ENCODE peak calls at places on chromosome 6, in nine cellular contexts. N is HEK293T; K is epithelial cell of esophagus; F is NCI-H2029 treated with DMSO at 0.1 percent for 48 hours; D is AG08396; L is substantia nigra; Q is CD8-positive, alpha-beta memory T cell; B is CD8-positive, alpha-beta T cell; X is effector memory CD8-positive, alpha-beta T cell. H is an unnamed sample.

GRCh38 chr6:80165143-80165542 is 58.7 kb downstream of the BCKDHB start:
- DNase-seq in N (no peak), K (peak), F (no peak), D (no peak), L (no peak), Q (no peak), B (no peak), X (no peak), H (no peak)

GRCh38 chr6:4320860-4321259 is 185.5 kb upstream of the ECI2 start:
- DNase-seq in N (peak), K (peak), F (peak), D (peak), L (no peak), Q (no peak), B (no peak), X (no peak), H (no peak)

GRCh38 chr6:125004797-125005595 is 42.8 kb downstream of the RNF217 start:
- DNase-seq in N (no peak), K (peak), F (no peak), D (no peak), L (no peak), Q (no peak), B (no peak), X (no peak), H (no peak)

GRCh38 chr6:56481957-56482356 is 160.7 kb downstream of the DST start:
- DNase-seq in N (no peak), K (no peak), F (no peak), D (no peak), L (no peak), Q (no peak), B (no peak), X (no peak), H (no peak)

GRCh38 chr6:13859871-13860555 is 45.7 kb upstream of the MCUR1 start:
- DNase-seq in N (no peak), K (no peak), F (no peak), D (no peak), L (no peak), Q (no peak), B (no peak), X (no peak), H (no peak)

GRCh38 chr6:163152701-163153100 is 261.8 kb upstream of the QKI start:
- DNase-seq in N (no peak), K (no peak), F (no peak), D (no peak), L (no peak), Q (no peak), B (no peak), X (no peak), H (peak)

GRCh38 chr6:86706449-86706848 is 230.9 kb upstream of the HTR1E start:
- DNase-seq in N (no peak), K (no peak), F (no peak), D (no peak), L (no peak), Q (no peak), B (no peak), X (no peak), H (no peak)

GRCh38 chr6:145532361-145532760 is 203.0 kb downstream of the EPM2A start:
- DNase-seq in N (no peak), K (no peak), F (no peak), D (no peak), L (no peak), Q (no peak), B (no peak), X (no peak), H (no peak)

GRCh38 chr6:31521835-31522234 is 6.9 kb upstream of the MCCD1 start:
- DNase-seq in N (no peak), K (no peak), F (no peak), D (no peak), L (no peak), Q (no peak), B (no peak), X (no peak), H (no peak)

GRCh38 chr6:44976677-44977405 is 351.3 kb upstream of the RUNX2 start:
- DNase-seq in N (no peak), K (peak), F (no peak), D (no peak), L (no peak), Q (peak), B (no peak), X (no peak), H (no peak)

GRCh38 chr6:31576897-31577341 is 1.6 kb downstream of the TNF start:
- DNase-seq in N (no peak), K (no peak), F (no peak), D (no peak), L (no peak), Q (peak), B (peak), X (peak), H (no peak)

GRCh38 chr6:24385536-24386269 is 17.0 kb upstream of the MRS2 start:
- DNase-seq in N (no peak), K (no peak), F (no peak), D (no peak), L (no peak), Q (no peak), B (no peak), X (no peak), H (no peak)

GRCh38 chr6:47352169-47352568 is 42.5 kb upstream of the TNFRSF21 start:
- DNase-seq in N (peak), K (no peak), F (no peak), D (no peak), L (no peak), Q (no peak), B (no peak), X (no peak), H (no peak)

GRCh38 chr6:108589244-108589730 is 28.6 kb downstream of the FOXO3 start:
- DNase-seq in N (no peak), K (peak), F (peak), D (peak), L (peak), Q (no peak), B (no peak), X (no peak), H (peak)

GRCh38 chr6:148869589-148869988 is 122.8 kb downstream of the UST start:
- DNase-seq in N (no peak), K (peak), F (no peak), D (peak), L (no peak), Q (no peak), B (no peak), X (no peak), H (no peak)

GRCh38 chr6:138857792-138858191 is 61.9 kb downstream of the ECT2L start:
- DNase-seq in N (no peak), K (no peak), F (no peak), D (no peak), L (no peak), Q (no peak), B (no peak), X (no peak), H (no peak)

GRCh38 chr6:108737594-108738546 is 110.4 kb upstream of the ARMC2 start:
- DNase-seq in N (no peak), K (peak), F (no peak), D (peak), L (no peak), Q (no peak), B (no peak), X (no peak), H (no peak)

GRCh38 chr6:6746334-6746969 is 157.9 kb downstream of the LY86 start:
- DNase-seq in N (no peak), K (peak), F (no peak), D (peak), L (no peak), Q (no peak), B (no peak), X (no peak), H (no peak)

GRCh38 chr6:23145801-23146200 is 576.4 kb downstream of the HDGFL1 start:
- DNase-seq in N (no peak), K (no peak), F (no peak), D (no peak), L (no peak), Q (no peak), B (no peak), X (no peak), H (no peak)

GRCh38 chr6:26420607-26421235 is 18.6 kb downstream of the BTN3A1 start:
- DNase-seq in N (peak), K (peak), F (no peak), D (no peak), L (no peak), Q (peak), B (peak), X (peak), H (no peak)

GRCh38 chr6:31037169-31037568 is 26.9 kb downstream of the MUC22 start:
- DNase-seq in N (no peak), K (no peak), F (no peak), D (no peak), L (no peak), Q (no peak), B (no peak), X (no peak), H (no peak)